ENCODE peak calls at places on chromosome 14, in five cellular contexts. J is transverse colon, L is A549, Y is uterus, K is breast epithelium. H is an unnamed sample.

GRCh38 chr14:36519431-36520321 is at the start of gene NKX2-1:
- DNase-seq in J (no peak), L (peak; percentile 31), Y (no peak), K (no peak), H (no peak)

GRCh38 chr14:29085546-29085945 is 319.0 kb downstream of the FOXG1 start:
- DNase-seq in Y (no peak), K (no peak), J (no peak), L (peak; percentile 8), H (no peak)

GRCh38 chr14:81305743-81306142 is 85.0 kb upstream of the GTF2A1 start:
- DNase-seq in Y (no peak), L (no peak), J (no peak), K (no peak), H (no peak)

GRCh38 chr14:103031566-103031911 is 25.8 kb downstream of the CDC42BPB start:
- DNase-seq in K (peak; percentile 30), J (no peak), L (no peak), Y (no peak), H (no peak)

GRCh38 chr14:69917287-69917686 is 38.1 kb downstream of the SMOC1 start:
- DNase-seq in L (no peak), Y (no peak), J (no peak), K (no peak), H (no peak)

GRCh38 chr14:91429385-91429784 is 11.8 kb upstream of the CCDC88C start:
- DNase-seq in Y (no peak), L (no peak), K (no peak), J (no peak), H (no peak)

GRCh38 chr14:99587463-99588278 is 16.3 kb downstream of the CCDC85C start:
- DNase-seq in L (no peak), J (no peak), Y (no peak), K (no peak), H (no peak)

GRCh38 chr14:90491221-90491867 is 94.5 kb downstream of the CALM1 start:
- DNase-seq in Y (peak; percentile 94), K (no peak), J (no peak), L (no peak), H (no peak)

GRCh38 chr14:90815817-90816662 is at the start of gene TTC7B:
- DNase-seq in K (no peak), L (no peak), J (peak; percentile 43), Y (peak; percentile 44), H (peak; percentile 20)

GRCh38 chr14:103317251-103317650 is 16.8 kb upstream of the EIF5 start:
- DNase-seq in K (no peak), L (no peak), Y (no peak), J (no peak), H (peak; percentile 63)

GRCh38 chr14:21025374-21026151 is 702 bp upstream of the NDRG2 start:
- DNase-seq in Y (peak; percentile 95), K (peak; percentile 63), J (peak; percentile 63), L (no peak), H (no peak)

GRCh38 chr14:69170848-69171247 is 17.9 kb upstream of the DCAF5 start:
- DNase-seq in J (no peak), Y (no peak), L (no peak), K (no peak), H (no peak)

GRCh38 chr14:93970967-93971634 is 5.3 kb downstream of the ASB2 start:
- DNase-seq in K (no peak), L (no peak), J (peak; percentile 61), Y (no peak), H (peak; percentile 61)

GRCh38 chr14:105440992-105441391 is 21.4 kb downstream of the MTA1 start:
- DNase-seq in L (no peak), Y (no peak), J (no peak), K (no peak), H (no peak)

GRCh38 chr14:92759300-92759678 is 10.9 kb upstream of the LGMN start:
- DNase-seq in K (no peak), Y (no peak), L (peak; percentile 51), J (peak; percentile 18), H (peak; percentile 39)

GRCh38 chr14:101624579-101624978 is 63.3 kb downstream of the DIO3 start:
- DNase-seq in Y (no peak), K (no peak), L (no peak), J (no peak), H (no peak)

GRCh38 chr14:24665440-24665991 is 31.5 kb upstream of the GZMB start:
- DNase-seq in Y (no peak), L (no peak), J (no peak), K (no peak), H (peak; percentile 66)

GRCh38 chr14:76760331-76761197 is 704 bp upstream of the VASH1 start:
- DNase-seq in Y (no peak), J (no peak), K (no peak), L (no peak), H (no peak)

GRCh38 chr14:78448483-78449094 is 278.4 kb downstream of the NRXN3 start:
- DNase-seq in J (peak; percentile 49), L (peak; percentile 40), K (no peak), Y (no peak), H (peak; percentile 50)

GRCh38 chr14:88559852-88560251 is 3.0 kb upstream of the ZC3H14 start:
- DNase-seq in Y (no peak), L (peak; percentile 74), K (no peak), J (no peak), H (peak; percentile 15)

GRCh38 chr14:92328664-92329255 is 5.8 kb downstream of the SLC24A4 start:
- DNase-seq in L (no peak), Y (no peak), J (no peak), K (no peak), H (no peak)

GRCh38 chr14:100288382-100289185 is 17.7 kb downstream of the SLC25A29 start:
- DNase-seq in Y (no peak), J (no peak), L (no peak), K (peak; percentile 33), H (no peak)

GRCh38 chr14:103015426-103015825 is 41.9 kb downstream of the CDC42BPB start:
- DNase-seq in Y (no peak), L (no peak), J (no peak), K (no peak), H (no peak)

GRCh38 chr14:96204151-96205058 is at the start of gene BDKRB2:
- DNase-seq in L (peak; percentile 76), K (peak; percentile 77), Y (peak; percentile 61), J (peak; percentile 82), H (no peak)

GRCh38 chr14:84554136-84554535 is 975.8 kb upstream of the FLRT2 start:
- DNase-seq in Y (no peak), K (no peak), L (no peak), J (no peak), H (no peak)

GRCh38 chr14:64298773-64299172 is 4.6 kb upstream of the ESR2 start:
- DNase-seq in K (no peak), L (peak; percentile 19), J (no peak), Y (no peak), H (peak; percentile 25)

GRCh38 chr14:64554551-64554950 is 4.8 kb downstream of the PPP1R36 start:
- DNase-seq in J (no peak), Y (no peak), K (no peak), L (no peak), H (no peak)

GRCh38 chr14:76742961-76743360 is 18.3 kb upstream of the VASH1 start:
- DNase-seq in L (no peak), J (no peak), Y (no peak), K (no peak), H (no peak)

GRCh38 chr14:102525213-102526143 is 15.9 kb upstream of the ANKRD9 start:
- DNase-seq in Y (peak; percentile 37), L (peak; percentile 80), J (peak; percentile 63), K (no peak), H (peak; percentile 63)

GRCh38 chr14:90560529-90560928 is 163.7 kb downstream of the CALM1 start:
- DNase-seq in J (no peak), K (no peak), Y (no peak), L (no peak), H (no peak)

DNA sequence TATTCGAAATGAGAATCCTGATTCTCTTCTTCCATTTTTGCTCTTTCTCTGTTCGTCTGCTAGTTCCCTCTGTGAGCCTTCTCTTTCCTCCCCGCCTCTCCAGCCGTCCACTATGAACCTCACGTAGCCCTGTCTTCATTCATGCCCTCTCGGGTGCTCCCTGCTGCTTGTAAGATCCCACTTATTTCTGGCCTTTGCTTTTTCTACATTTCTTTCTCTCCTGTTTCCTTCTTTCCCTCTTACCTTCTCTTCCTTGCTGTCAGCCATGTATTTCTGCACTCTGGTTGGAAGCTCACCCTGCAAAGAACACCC is 85.9 kb downstream of the SAMD4A start:
- DNase-seq in J (no peak), Y (no peak), L (no peak), K (no peak), H (no peak)
- H3K4me1 ChIP-seq in J (peaks cover 3% of the 10 kb centered on the region), Y (peaks cover 6% of the 10 kb centered on the region), L (peaks cover 52% of the 10 kb centered on the region), K (no peaks in the 10 kb centered on the region), H (no peaks in the 10 kb centered on the region)

DNA sequence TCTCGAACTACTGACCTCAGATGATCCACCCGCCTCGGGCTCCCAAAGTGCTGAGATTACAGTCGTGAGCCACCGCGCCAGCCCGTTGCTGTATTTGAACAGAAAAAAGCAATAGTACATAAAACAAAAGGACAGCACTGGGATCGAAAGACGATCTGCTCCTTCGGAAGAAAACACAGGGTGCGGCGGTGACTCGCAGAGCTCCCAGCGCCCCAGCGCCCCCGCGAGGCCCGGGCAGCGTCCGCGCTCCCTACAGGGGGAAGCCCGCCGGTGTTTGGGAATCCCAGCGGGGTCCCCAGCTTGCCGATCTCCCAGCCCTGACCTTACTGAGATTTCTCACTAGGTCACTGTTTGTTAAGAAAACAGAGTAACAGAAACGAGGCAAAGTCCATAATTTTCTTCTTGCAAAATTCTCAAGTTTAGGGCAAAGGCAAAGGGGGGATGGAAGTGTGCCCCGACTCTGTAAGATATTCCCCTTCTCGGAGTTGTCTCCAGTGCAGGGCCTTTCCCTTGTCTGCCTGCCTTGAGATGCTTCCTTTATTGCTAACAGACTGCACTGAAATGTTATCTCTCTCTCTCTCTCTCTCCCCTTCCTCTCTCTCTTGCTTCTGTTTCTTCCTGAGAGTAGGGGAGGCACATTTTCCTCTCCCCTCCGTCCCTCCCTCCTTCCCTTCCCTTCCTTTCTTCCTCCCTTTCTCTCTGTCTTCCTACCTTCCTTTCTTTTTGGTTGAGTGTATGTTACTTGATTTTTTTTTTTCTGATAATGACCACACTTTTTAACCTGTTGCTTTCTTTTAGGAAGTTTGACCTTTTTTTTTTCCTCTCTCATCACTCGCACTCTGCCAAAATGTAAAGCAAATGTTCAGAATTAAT is 92.0 kb downstream of the TMEM30B start:
- DNase-seq in J (peak; percentile 23), Y (peak; percentile 65), L (peak; percentile 74), K (peak; percentile 58), H (no peak)
- TF ChIP-seq CTCF in J (no peak), Y (no peak), L (peak; percentile 76), K (no peak), H (no peak)

GRCh38 chr14:23567186-23568020 is at the start of gene AP1G2:
- DNase-seq in L (peak; percentile 91), Y (peak; percentile 89), J (peak; percentile 96), K (peak; percentile 95), H (peak; percentile 90)
- H3K27ac ChIP-seq in L (peak within 1 kb of the TSS; percentile 90), Y (peak within 1 kb of the TSS; percentile 80), J (peak within 1 kb of the TSS; percentile 85), K (peak within 1 kb of the TSS; percentile 84), H (peak within 1 kb of the TSS; percentile 55)

DNA sequence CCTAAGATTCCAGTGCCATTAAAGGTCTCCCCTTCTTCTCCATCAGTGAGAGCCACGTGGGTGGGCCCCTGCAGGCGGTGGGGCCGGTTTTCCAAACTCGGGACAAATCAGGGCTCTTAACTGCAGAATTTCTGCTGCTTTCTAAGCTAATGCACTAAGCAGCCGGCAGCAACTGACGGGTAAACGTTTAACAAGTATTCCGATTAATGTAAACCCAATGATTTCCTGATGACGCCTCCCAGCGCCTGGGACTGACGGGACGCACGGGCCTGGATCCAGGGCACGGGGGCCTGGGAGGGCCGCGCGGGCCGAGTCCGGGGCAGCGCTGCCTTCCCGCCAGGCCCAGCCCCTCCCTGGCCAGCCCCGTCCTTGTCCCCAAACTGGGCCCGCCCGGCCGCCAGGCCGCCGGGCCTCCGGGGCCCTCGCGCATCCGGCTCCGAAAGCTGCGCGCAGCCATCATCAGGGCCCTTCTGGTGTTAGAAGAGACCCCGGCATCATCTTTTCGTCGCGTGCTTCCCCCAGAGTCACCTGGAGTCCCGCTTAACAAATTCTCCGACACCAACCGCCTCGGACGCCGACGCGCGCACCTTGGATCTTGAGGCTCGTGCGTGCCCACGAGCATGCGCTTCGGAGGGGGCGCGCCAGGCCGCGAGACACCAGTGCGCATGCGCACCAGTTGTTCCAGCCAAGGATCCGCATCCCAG is at the start of gene MLH3:
- DNase-seq in K (peak; percentile 77), J (peak; percentile 89), L (peak; percentile 93), Y (peak; percentile 87), H (peak; percentile 68)
- H3K4me1 ChIP-seq in K (no peaks in the 10 kb centered on the region), J (peaks cover 26% of the 10 kb centered on the region), L (peaks cover 9% of the 10 kb centered on the region), Y (no peaks in the 10 kb centered on the region), H (peaks cover 9% of the 10 kb centered on the region)